ENCODE peak calls at places on chromosomes 2 and 18, in ten cellular contexts. P is GM20000; L is putamen; Z is activated CD8-positive, alpha-beta memory T cell treated with anti-CD3 and anti-CD28 coated beads for 48 hours; D is GM03348; G is astrocyte of the spinal cord; S is brain microvascular endothelial cell; E is NCI-H82; O is cardiac fibroblast; W is stimulated activated CD4-positive, alpha-beta T cell treated with anti-CD3 and anti-CD28 coated beads, TNF-alpha, amount 100 ng/mL, for 24 hours. F is an unnamed sample.

GRCh38 chr2:164910091-164910899 is 45.0 kb downstream of the SLC38A11 start:
- DNase-seq in E (peak), L (no peak), Z (no peak), D (no peak), S (peak), O (no peak), G (peak), W (no peak), P (no peak), F (no peak)

GRCh38 chr2:39093208-39093898 is 27.5 kb downstream of the SOS1 start:
- DNase-seq in G (no peak), P (no peak), W (no peak), S (no peak), E (no peak), Z (no peak), D (no peak), O (no peak), L (no peak), F (no peak)

GRCh38 chr2:69163109-69163508 is 150.1 kb downstream of the ANTXR1 start:
- DNase-seq in L (peak), W (no peak), Z (no peak), S (peak), P (no peak), G (peak), D (peak), E (no peak), O (peak), F (peak)

GRCh38 chr2:137799599-137799998 is 164.7 kb upstream of the HNMT start:
- DNase-seq in W (no peak), O (no peak), S (no peak), L (no peak), P (no peak), Z (no peak), G (no peak), D (no peak), E (no peak), F (no peak)

GRCh38 chr2:205716126-205716525 is 33.8 kb downstream of the NRP2 start:
- DNase-seq in L (no peak), E (peak), Z (no peak), G (no peak), O (no peak), D (no peak), W (no peak), P (no peak), S (no peak), F (no peak)

GRCh38 chr18:77151791-77152517 is 19.4 kb upstream of the MBP start:
- DNase-seq in P (no peak), Z (no peak), E (no peak), W (no peak), L (no peak), D (no peak), S (no peak), O (no peak), G (no peak), F (no peak)

GRCh38 chr2:189221811-189222210 is 42.2 kb upstream of the COL5A2 start:
- DNase-seq in S (no peak), P (no peak), E (no peak), L (no peak), G (peak), O (peak), Z (no peak), D (peak), W (no peak), F (no peak)

GRCh38 chr2:94861308-94862152 is 9.7 kb upstream of the TEKT4 start:
- DNase-seq in L (no peak), S (no peak), G (no peak), D (peak), E (peak), P (no peak), Z (no peak), O (no peak), W (no peak), F (peak)

GRCh38 chr18:8812631-8813030 is 107.3 kb downstream of the MTCL1 start:
- DNase-seq in E (no peak), D (no peak), O (no peak), G (peak), S (no peak), L (no peak), W (no peak), Z (no peak), P (no peak), F (peak)

GRCh38 chr2:126518206-126518605 is 137.8 kb upstream of the GYPC start:
- DNase-seq in W (no peak), S (no peak), O (no peak), D (no peak), P (no peak), Z (no peak), L (no peak), G (no peak), E (no peak), F (no peak)